ENCODE peak calls at places on chromosome 14, in seven cellular contexts. J is HCT116; A is CD8-positive, alpha-beta memory T cell; N is IMR-90; D is small intestine; S is right lobe of liver; W is CD4-positive, CD25-positive, alpha-beta regulatory T cell. H is an unnamed sample.

GRCh38 chr14:38079268-38079667 is 128.4 kb upstream of the SSTR1 start:
- DNase-seq in J (no peak), A (no peak), N (peak; percentile 43), D (peak; percentile 25), S (no peak), W (no peak), H (no peak)

GRCh38 chr14:85762523-85762922 is 232.6 kb downstream of the FLRT2 start:
- DNase-seq in J (no peak), A (no peak), N (no peak), D (no peak), S (no peak), W (no peak), H (no peak)

GRCh38 chr14:20809917-20810316 is 7.3 kb upstream of the RNASE1 start:
- DNase-seq in J (no peak), A (no peak), N (no peak), D (no peak), S (no peak), W (no peak), H (no peak)

GRCh38 chr14:51006781-51007211 is 62.5 kb upstream of the PYGL start:
- DNase-seq in J (no peak), A (no peak), N (peak; percentile 58), D (no peak), S (no peak), W (no peak), H (no peak)

GRCh38 chr14:49206832-49207231 is 379.3 kb downstream of the RPS29 start:
- DNase-seq in J (no peak), A (no peak), N (no peak), D (no peak), S (no peak), W (no peak), H (no peak)

GRCh38 chr14:28603606-28604005 is 163.0 kb upstream of the FOXG1 start:
- DNase-seq in J (no peak), A (no peak), N (no peak), D (no peak), S (no peak), W (no peak), H (no peak)

GRCh38 chr14:93984987-93985410 is 8.6 kb upstream of the ASB2 start:
- DNase-seq in J (peak; percentile 60), A (no peak), N (peak; percentile 91), D (peak; percentile 13), S (no peak), W (no peak), H (no peak)

GRCh38 chr14:105765893-105766614 is 239.7 kb downstream of the TMEM121 start:
- DNase-seq in J (no peak), A (no peak), N (no peak), D (no peak), S (no peak), W (no peak), H (no peak)

GRCh38 chr14:74605531-74606223 is 6.4 kb downstream of the LTBP2 start:
- DNase-seq in J (no peak), A (no peak), N (no peak), D (no peak), S (no peak), W (no peak), H (no peak)

GRCh38 chr14:80213602-80214001 is 2.3 kb upstream of the DIO2 start:
- DNase-seq in J (peak; percentile 16), A (no peak), N (peak; percentile 59), D (peak; percentile 13), S (no peak), W (no peak), H (no peak)

GRCh38 chr14:33127531-33127930 is 188.9 kb downstream of the NPAS3 start:
- DNase-seq in J (no peak), A (no peak), N (no peak), D (no peak), S (no peak), W (no peak), H (no peak)

GRCh38 chr14:76829650-76830421 is 3.6 kb downstream of the LRRC74A start:
- DNase-seq in J (no peak), A (no peak), N (no peak), D (no peak), S (no peak), W (no peak), H (peak; percentile 88)

GRCh38 chr14:58501214-58501816 is 73.8 kb downstream of the KIAA0586 start:
- DNase-seq in J (peak; percentile 54), A (no peak), N (peak; percentile 88), D (peak; percentile 52), S (no peak), W (peak; percentile 28), H (no peak)

GRCh38 chr14:22982013-22982476 is 306 bp downstream of the AJUBA start:
- DNase-seq in J (no peak), A (no peak), N (no peak), D (no peak), S (no peak), W (peak; percentile 13), H (no peak)

GRCh38 chr14:21300892-21301291 is 21.0 kb downstream of the RPGRIP1 start:
- DNase-seq in J (no peak), A (peak; percentile 18), N (no peak), D (no peak), S (peak; percentile 61), W (no peak), H (no peak)

GRCh38 chr14:81682134-81682533 is 148.5 kb upstream of the SEL1L start:
- DNase-seq in J (no peak), A (no peak), N (no peak), D (no peak), S (no peak), W (no peak), H (no peak)

GRCh38 chr14:22084393-22085281 is 411.0 kb upstream of the OR4E1 start:
- DNase-seq in J (peak; percentile 49), A (no peak), N (peak; percentile 62), D (peak; percentile 56), S (no peak), W (peak; percentile 53), H (no peak)

GRCh38 chr14:49584058-49584457 is 2.1 kb downstream of the RPS29 start:
- DNase-seq in J (no peak), A (no peak), N (no peak), D (no peak), S (no peak), W (no peak), H (no peak)

GRCh38 chr14:90726656-90727055 is 89.6 kb downstream of the TTC7B start:
- DNase-seq in J (peak; percentile 4), A (no peak), N (peak; percentile 37), D (peak; percentile 74), S (no peak), W (no peak), H (peak; percentile 55)

GRCh38 chr14:65043893-65044595 is 57.3 kb downstream of the FNTB start:
- DNase-seq in J (no peak), A (no peak), N (no peak), D (no peak), S (no peak), W (no peak), H (no peak)
- H3K27ac ChIP-seq in J (no peak overlapping the region), A (no peak overlapping the region), N (no peak overlapping the region), D (no peak overlapping the region), S (no peak overlapping the region), W (no peak overlapping the region), H (no peak overlapping the region)

DNA sequence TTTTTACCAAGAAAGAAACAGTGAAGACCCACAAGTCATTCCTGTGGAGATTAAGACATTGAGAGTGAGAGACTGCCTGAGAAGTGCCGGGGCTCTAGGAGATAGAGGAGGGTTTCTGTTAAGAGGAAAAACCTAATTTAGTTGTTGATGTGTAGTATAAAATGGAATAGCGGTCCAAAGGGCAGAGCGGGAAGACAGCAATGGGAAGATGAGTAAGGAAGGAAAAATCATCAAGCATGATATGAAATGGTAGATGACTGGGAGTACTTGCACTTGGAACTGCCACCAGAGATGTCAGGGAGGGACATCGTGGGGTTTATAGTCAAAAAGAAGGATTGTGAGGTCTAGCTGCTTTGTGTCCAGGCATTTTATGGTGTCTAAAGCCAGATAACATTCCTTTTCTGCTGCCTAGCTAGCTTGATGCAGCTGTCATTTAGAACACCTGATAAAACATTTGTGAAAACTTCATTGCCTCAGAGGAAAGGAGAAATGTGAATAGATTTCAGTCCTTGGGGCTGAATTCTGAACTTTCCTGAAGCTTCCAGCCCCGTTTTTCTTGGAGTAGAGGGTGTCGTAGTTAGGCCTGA is 20.1 kb upstream of the PSEN1 start:
- DNase-seq in J (no peak), A (no peak), N (no peak), D (no peak), S (no peak), W (no peak), H (no peak)
- H3K27ac ChIP-seq in J (no peak overlapping the region), A (no peak overlapping the region), N (no peak overlapping the region), D (no peak overlapping the region), S (no peak overlapping the region), W (no peak overlapping the region), H (no peak overlapping the region)

DNA sequence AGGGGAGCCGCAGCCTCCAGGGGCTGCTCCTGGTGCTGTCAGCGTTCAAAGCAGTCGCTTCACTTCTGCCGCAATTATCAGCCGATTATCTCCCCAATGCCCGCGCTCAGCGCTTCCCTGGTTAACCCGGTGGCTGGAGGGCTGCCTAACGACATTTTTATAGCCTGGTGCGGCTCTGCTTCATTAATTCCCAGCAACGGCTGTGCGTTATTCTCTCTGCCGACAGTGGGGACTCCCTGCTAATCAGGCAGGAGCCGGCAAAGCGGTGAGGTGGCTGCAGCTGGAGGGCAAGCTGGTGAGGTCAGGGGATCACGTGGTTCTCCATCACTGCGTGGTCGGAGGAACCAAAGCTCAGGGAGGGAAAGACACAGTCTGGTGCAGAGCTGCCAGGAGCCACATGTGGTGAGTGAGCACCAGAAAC is 62.9 kb downstream of the GLRX5 start:
- DNase-seq in J (no peak), A (no peak), N (peak; percentile 43), D (peak; percentile 2), S (no peak), W (no peak), H (no peak)
- H3K27ac ChIP-seq in J (no peak overlapping the region), A (no peak overlapping the region), N (no peak overlapping the region), D (no peak overlapping the region), S (no peak overlapping the region), W (no peak overlapping the region), H (no peak overlapping the region)

GRCh38 chr14:24431569-24432258 is 2.0 kb downstream of the KHNYN start:
- DNase-seq in J (peak; percentile 92), A (peak; percentile 83), N (peak; percentile 91), D (peak; percentile 94), S (peak; percentile 94), W (peak; percentile 86), H (peak; percentile 86)

GRCh38 chr14:24430682-24431568 is 1.2 kb downstream of the KHNYN start:
- DNase-seq in J (no peak), A (peak; percentile 58), N (peak; percentile 59), D (no peak), S (no peak), W (peak; percentile 52), H (no peak)

GRCh38 chr14:24428628-24429394 is 657 bp downstream of the CBLN3 start:
- DNase-seq in J (no peak), A (no peak), N (no peak), D (no peak), S (no peak), W (no peak), H (no peak)

GRCh38 chr14:24429395-24430142 is at the start of the genes CBLN3 and KHNYN:
- DNase-seq in J (peak; percentile 74), A (peak; percentile 82), N (peak; percentile 92), D (peak; percentile 92), S (peak; percentile 93), W (peak; percentile 89), H (peak; percentile 89)

DNA sequence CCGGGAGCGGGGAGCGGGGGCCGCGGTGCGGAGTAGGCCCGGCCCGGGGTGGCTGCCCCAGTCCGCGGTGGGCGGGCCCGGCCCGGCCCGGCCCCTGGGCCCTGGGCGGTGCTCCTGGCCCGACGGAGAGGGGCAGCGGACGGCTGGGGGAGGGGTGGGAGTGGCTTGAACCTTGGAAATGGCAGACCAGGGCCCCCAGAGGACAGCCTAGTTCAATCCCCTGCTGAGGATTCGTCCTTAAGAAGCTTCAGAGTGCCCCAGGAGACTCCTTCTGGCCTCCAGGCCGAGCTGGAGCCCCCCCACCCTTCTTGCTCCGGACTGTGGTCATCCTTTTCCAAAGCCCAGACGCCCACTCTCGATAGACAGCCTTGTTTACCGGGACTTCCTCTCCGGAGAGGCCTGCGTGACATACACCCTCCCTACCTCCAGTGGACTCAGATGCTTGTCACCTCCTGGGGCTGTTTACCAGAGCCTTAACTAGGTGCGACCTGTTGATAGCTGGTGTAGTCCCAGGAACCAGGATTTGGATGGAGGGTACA is 458 bp downstream of the KHNYN start:
- DNase-seq in J (no peak), A (peak; percentile 49), N (peak; percentile 66), D (peak; percentile 60), S (peak; percentile 83), W (peak; percentile 48), H (no peak)
- H3K27ac ChIP-seq in J (peak overlapping the region; percentile 92), A (peak overlapping the region; percentile 96), N (peak overlapping the region; percentile 91), D (peak overlapping the region; percentile 96), S (peak overlapping the region; percentile 99), W (peak overlapping the region; percentile 95), H (peak overlapping the region; percentile 100)